ENCODE peak calls at places on chromosomes 2 and 18, in four cellular contexts. One of them, this sample, is unnamed. For H3K27me3, the result is how much of the 10 kb centered on the place peaks cover.

GRCh38 chr18:31297248-31297647 is 20.7 kb upstream of the DSG1 start:
- DNase-seq in esophagus squamous epithelium: no peak
- DNase-seq in astrocyte: no peak
- DNase-seq in dorsolateral prefrontal cortex: no peak
- DNase-seq in this sample: no peak

GRCh38 chr18:5073026-5073944 is 123.8 kb downstream of the AKAIN1 start:
- DNase-seq in esophagus squamous epithelium: no peak
- DNase-seq in astrocyte: peak
- DNase-seq in dorsolateral prefrontal cortex: no peak
- DNase-seq in this sample: no peak

GRCh38 chr2:170717991-170718589 is 3.0 kb downstream of the SP5 start:
- DNase-seq in astrocyte: no peak
- DNase-seq in esophagus squamous epithelium: no peak
- DNase-seq in dorsolateral prefrontal cortex: no peak
- DNase-seq in this sample: no peak

GRCh38 chr2:184760931-184761330 is 162.6 kb downstream of the ZNF804A start:
- DNase-seq in esophagus squamous epithelium: no peak
- DNase-seq in astrocyte: no peak
- DNase-seq in dorsolateral prefrontal cortex: no peak
- DNase-seq in this sample: no peak

GRCh38 chr2:226782092-226782713 is 17.4 kb downstream of the IRS1 start:
- DNase-seq in esophagus squamous epithelium: no peak
- DNase-seq in dorsolateral prefrontal cortex: no peak
- DNase-seq in astrocyte: peak
- DNase-seq in this sample: no peak

GRCh38 chr2:96663177-96663576 is 20.6 kb downstream of the FER1L5 start:
- DNase-seq in dorsolateral prefrontal cortex: no peak
- DNase-seq in esophagus squamous epithelium: no peak
- DNase-seq in astrocyte: no peak
- DNase-seq in this sample: no peak

GRCh38 chr18:22667158-22667557 is 249.4 kb upstream of the CTAGE1 start:
- DNase-seq in esophagus squamous epithelium: no peak
- DNase-seq in dorsolateral prefrontal cortex: no peak
- DNase-seq in astrocyte: no peak
- DNase-seq in this sample: no peak

GRCh38 chr2:7015007-7015950 is 98.1 kb downstream of the RNF144A start:
- DNase-seq in astrocyte: peak
- DNase-seq in dorsolateral prefrontal cortex: no peak
- DNase-seq in esophagus squamous epithelium: no peak
- DNase-seq in this sample: no peak

GRCh38 chr2:97737421-97738235 is 24.3 kb downstream of the ZAP70 start:
- DNase-seq in astrocyte: no peak
- DNase-seq in esophagus squamous epithelium: no peak
- DNase-seq in dorsolateral prefrontal cortex: peak
- DNase-seq in this sample: peak

GRCh38 chr2:12750166-12750905 is 33.6 kb downstream of the TRIB2 start:
- DNase-seq in esophagus squamous epithelium: no peak
- DNase-seq in astrocyte: no peak
- DNase-seq in dorsolateral prefrontal cortex: no peak
- DNase-seq in this sample: no peak

GRCh38 chr2:143937563-143938346 is 582.2 kb downstream of the ZEB2 start:
- DNase-seq in astrocyte: peak
- DNase-seq in dorsolateral prefrontal cortex: peak
- DNase-seq in esophagus squamous epithelium: no peak
- DNase-seq in this sample: no peak

GRCh38 chr2:83899271-83899670 is 559.8 kb downstream of the SUCLG1 start:
- DNase-seq in astrocyte: no peak
- DNase-seq in dorsolateral prefrontal cortex: no peak
- DNase-seq in esophagus squamous epithelium: no peak
- DNase-seq in this sample: no peak

GRCh38 chr2:201151127-201152074 is 31.5 kb upstream of the CASP10 start:
- DNase-seq in esophagus squamous epithelium: no peak
- DNase-seq in dorsolateral prefrontal cortex: no peak
- DNase-seq in astrocyte: peak
- DNase-seq in this sample: no peak

GRCh38 chr18:58993260-58993659 is 128.6 kb downstream of the ZNF532 start:
- DNase-seq in astrocyte: peak
- DNase-seq in esophagus squamous epithelium: no peak
- DNase-seq in dorsolateral prefrontal cortex: no peak
- DNase-seq in this sample: no peak

GRCh38 chr18:58997811-58998337 is 133.2 kb downstream of the ZNF532 start:
- DNase-seq in dorsolateral prefrontal cortex: no peak
- DNase-seq in astrocyte: peak
- DNase-seq in esophagus squamous epithelium: no peak
- DNase-seq in this sample: no peak

GRCh38 chr18:58996131-58996632 is 131.5 kb downstream of the ZNF532 start:
- DNase-seq in astrocyte: peak
- DNase-seq in dorsolateral prefrontal cortex: no peak
- DNase-seq in esophagus squamous epithelium: no peak
- DNase-seq in this sample: no peak

GRCh38 chr18:58998421-58999203 is 133.9 kb downstream of the ZNF532 start:
- DNase-seq in dorsolateral prefrontal cortex: peak
- DNase-seq in esophagus squamous epithelium: no peak
- DNase-seq in astrocyte: peak
- DNase-seq in this sample: no peak

DNA sequence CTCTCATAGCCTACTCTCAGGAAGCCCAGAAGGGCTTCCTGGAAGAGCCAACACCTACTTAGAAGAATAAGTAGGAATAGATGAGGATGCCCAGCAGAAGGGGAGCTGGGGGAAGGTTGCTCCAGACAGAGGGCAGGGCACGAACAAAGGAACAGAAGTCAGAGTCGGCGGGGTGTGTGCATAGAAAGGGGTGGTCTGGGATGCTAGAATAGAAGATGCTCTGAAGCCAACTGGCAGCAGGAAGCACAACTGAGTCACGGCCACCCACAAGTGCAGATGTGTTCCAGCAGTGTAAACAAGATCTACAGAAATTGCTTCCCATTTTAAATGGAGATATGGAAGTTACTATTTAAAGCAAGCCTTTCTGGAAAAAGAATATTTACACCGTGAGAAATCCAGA is 131.0 kb downstream of the ZNF532 start:
- DNase-seq in esophagus squamous epithelium: no peak
- DNase-seq in dorsolateral prefrontal cortex: no peak
- DNase-seq in astrocyte: no peak
- DNase-seq in this sample: no peak
- H3K27ac ChIP-seq in esophagus squamous epithelium: no peak
- H3K27ac ChIP-seq in dorsolateral prefrontal cortex: peak
- H3K27ac ChIP-seq in astrocyte: peak
- H3K27ac ChIP-seq in this sample: peak

GRCh38 chr18:79791141-79791972 is 6.4 kb upstream of the KCNG2 start:
- DNase-seq in astrocyte: peak
- DNase-seq in esophagus squamous epithelium: no peak
- DNase-seq in dorsolateral prefrontal cortex: peak
- DNase-seq in this sample: peak
- H3K27me3 ChIP-seq in astrocyte: under half
- H3K27me3 ChIP-seq in esophagus squamous epithelium: half or more
- H3K27me3 ChIP-seq in dorsolateral prefrontal cortex: under half
- H3K27me3 ChIP-seq in this sample: half or more

DNA sequence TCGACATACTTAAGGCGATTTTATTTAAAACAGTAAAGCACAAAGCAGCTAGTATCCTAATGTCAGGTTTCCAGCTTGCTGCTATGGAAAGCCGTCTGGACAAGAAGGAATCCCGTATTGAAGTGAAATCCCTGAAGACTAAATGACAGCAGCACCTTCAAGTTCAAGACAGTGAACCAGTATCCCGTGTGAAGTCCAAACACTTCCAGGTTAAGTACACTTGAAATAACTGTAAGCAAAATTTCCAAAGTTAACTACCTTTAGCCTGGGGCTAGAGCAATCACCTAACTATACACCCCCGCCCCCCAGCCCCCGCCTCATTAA is 1.2 kb downstream of the MBOAT2 start:
- DNase-seq in esophagus squamous epithelium: no peak
- DNase-seq in astrocyte: no peak
- DNase-seq in dorsolateral prefrontal cortex: no peak
- DNase-seq in this sample: no peak
- H3K4me3 ChIP-seq in esophagus squamous epithelium: peak
- H3K4me3 ChIP-seq in astrocyte: peak
- H3K4me3 ChIP-seq in dorsolateral prefrontal cortex: peak
- H3K4me3 ChIP-seq in this sample: peak

GRCh38 chr2:136116813-136117390 is 1.0 kb downstream of the CXCR4 start:
- DNase-seq in dorsolateral prefrontal cortex: no peak
- DNase-seq in esophagus squamous epithelium: no peak
- DNase-seq in astrocyte: no peak
- DNase-seq in this sample: peak

GRCh38 chr2:136118819-136119716 is 1.1 kb upstream of the CXCR4 start:
- DNase-seq in dorsolateral prefrontal cortex: peak
- DNase-seq in esophagus squamous epithelium: peak
- DNase-seq in astrocyte: no peak
- DNase-seq in this sample: peak

GRCh38 chr2:136116111-136116812 is 1.7 kb downstream of the CXCR4 start:
- DNase-seq in dorsolateral prefrontal cortex: no peak
- DNase-seq in astrocyte: no peak
- DNase-seq in esophagus squamous epithelium: peak
- DNase-seq in this sample: peak

GRCh38 chr2:136117909-136118818 is at the start of gene CXCR4:
- DNase-seq in astrocyte: peak
- DNase-seq in dorsolateral prefrontal cortex: peak
- DNase-seq in esophagus squamous epithelium: peak
- DNase-seq in this sample: peak

GRCh38 chr2:136117391-136117841 is 533 bp downstream of the CXCR4 start:
- DNase-seq in esophagus squamous epithelium: no peak
- DNase-seq in astrocyte: peak
- DNase-seq in dorsolateral prefrontal cortex: peak
- DNase-seq in this sample: peak
- H3K27ac ChIP-seq in esophagus squamous epithelium: peak
- H3K27ac ChIP-seq in astrocyte: no peak
- H3K27ac ChIP-seq in dorsolateral prefrontal cortex: peak
- H3K27ac ChIP-seq in this sample: peak

GRCh38 chr2:86788881-86789686 is 1.6 kb downstream of the CD8A start:
- DNase-seq in astrocyte: no peak
- DNase-seq in dorsolateral prefrontal cortex: no peak
- DNase-seq in esophagus squamous epithelium: no peak
- DNase-seq in this sample: no peak

GRCh38 chr2:86786001-86786536 is 4.6 kb downstream of the CD8A start:
- DNase-seq in astrocyte: no peak
- DNase-seq in esophagus squamous epithelium: no peak
- DNase-seq in dorsolateral prefrontal cortex: no peak
- DNase-seq in this sample: no peak

GRCh38 chr2:86787701-86788100 is 3.0 kb downstream of the CD8A start:
- DNase-seq in dorsolateral prefrontal cortex: no peak
- DNase-seq in astrocyte: no peak
- DNase-seq in esophagus squamous epithelium: no peak
- DNase-seq in this sample: no peak

GRCh38 chr2:86789687-86790133 is 1.0 kb downstream of the CD8A start:
- DNase-seq in dorsolateral prefrontal cortex: no peak
- DNase-seq in esophagus squamous epithelium: no peak
- DNase-seq in astrocyte: no peak
- DNase-seq in this sample: no peak

GRCh38 chr2:86788172-86788571 is 2.5 kb downstream of the CD8A start:
- DNase-seq in esophagus squamous epithelium: no peak
- DNase-seq in astrocyte: no peak
- DNase-seq in dorsolateral prefrontal cortex: no peak
- DNase-seq in this sample: no peak
- H3K27me3 ChIP-seq in esophagus squamous epithelium: half or more
- H3K27me3 ChIP-seq in astrocyte: half or more
- H3K27me3 ChIP-seq in dorsolateral prefrontal cortex: under half
- H3K27me3 ChIP-seq in this sample: half or more

GRCh38 chr2:66447676-66448075 is 12.8 kb downstream of the MEIS1 start:
- DNase-seq in astrocyte: no peak
- DNase-seq in dorsolateral prefrontal cortex: no peak
- DNase-seq in esophagus squamous epithelium: no peak
- DNase-seq in this sample: no peak

GRCh38 chr2:66446178-66446860 is 11.4 kb downstream of the MEIS1 start:
- DNase-seq in esophagus squamous epithelium: no peak
- DNase-seq in dorsolateral prefrontal cortex: no peak
- DNase-seq in astrocyte: peak
- DNase-seq in this sample: peak

GRCh38 chr2:66448592-66448991 is 13.7 kb downstream of the MEIS1 start:
- DNase-seq in astrocyte: no peak
- DNase-seq in esophagus squamous epithelium: no peak
- DNase-seq in dorsolateral prefrontal cortex: no peak
- DNase-seq in this sample: no peak

GRCh38 chr2:66445781-66446177 is 10.9 kb downstream of the MEIS1 start:
- DNase-seq in astrocyte: no peak
- DNase-seq in esophagus squamous epithelium: no peak
- DNase-seq in dorsolateral prefrontal cortex: no peak
- DNase-seq in this sample: no peak

DNA sequence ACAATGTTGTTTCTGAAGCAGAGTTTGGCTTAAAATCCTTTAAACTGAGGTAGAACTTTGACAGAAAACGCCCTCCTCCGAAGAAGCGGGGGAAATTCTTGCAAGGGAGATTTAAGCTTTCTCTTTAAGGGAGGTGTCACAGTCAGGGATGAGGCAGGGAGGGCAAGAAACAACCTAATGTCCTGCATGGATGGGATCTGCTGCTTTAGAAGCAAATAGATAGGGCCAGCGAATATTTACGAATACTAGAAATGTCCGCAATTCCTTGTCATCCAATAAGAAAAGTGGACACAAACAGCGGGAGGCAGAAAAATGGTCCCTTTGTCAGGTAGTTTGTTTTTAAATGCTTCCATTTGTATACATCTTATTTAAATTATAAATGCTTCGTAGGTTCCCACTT is 12.0 kb downstream of the MEIS1 start:
- DNase-seq in astrocyte: no peak
- DNase-seq in dorsolateral prefrontal cortex: no peak
- DNase-seq in esophagus squamous epithelium: no peak
- DNase-seq in this sample: no peak
- H3K4me3 ChIP-seq in astrocyte: peak
- H3K4me3 ChIP-seq in dorsolateral prefrontal cortex: no peak
- H3K4me3 ChIP-seq in esophagus squamous epithelium: peak
- H3K4me3 ChIP-seq in this sample: peak

GRCh38 chr2:134815741-134816140 is 22.7 kb upstream of the ACMSD start:
- DNase-seq in dorsolateral prefrontal cortex: no peak
- DNase-seq in esophagus squamous epithelium: no peak
- DNase-seq in astrocyte: no peak
- DNase-seq in this sample: no peak
- H3K27ac ChIP-seq in dorsolateral prefrontal cortex: no peak
- H3K27ac ChIP-seq in esophagus squamous epithelium: no peak
- H3K27ac ChIP-seq in astrocyte: no peak
- H3K27ac ChIP-seq in this sample: no peak

This sample was measured in left lung.